ENCODE peak calls at places on chromosomes 6 and 20, in ten cellular contexts. One of them, this sample, is unnamed.

GRCh38 chr20:37920270-37920669 is 17.3 kb downstream of the VSTM2L start:
- DNase-seq in testis: no peak
- DNase-seq in hepatocyte: no peak
- DNase-seq in PC-3: no peak
- DNase-seq in body of pancreas: no peak
- DNase-seq in H9: no peak
- DNase-seq in heart right ventricle: no peak
- DNase-seq in nephron progenitor cell: no peak
- DNase-seq in MCF 10A: no peak
- DNase-seq in GM10248: no peak
- DNase-seq in this sample: peak

GRCh38 chr6:110781522-110782200 is 33.6 kb downstream of the CDK19 start:
- DNase-seq in heart right ventricle: no peak
- DNase-seq in body of pancreas: no peak
- DNase-seq in H9: no peak
- DNase-seq in GM10248: no peak
- DNase-seq in MCF 10A: no peak
- DNase-seq in testis: no peak
- DNase-seq in hepatocyte: no peak
- DNase-seq in nephron progenitor cell: no peak
- DNase-seq in PC-3: no peak
- DNase-seq in this sample: no peak

GRCh38 chr6:165178056-165178455 is 131.3 kb downstream of the C6orf118 start:
- DNase-seq in PC-3: peak
- DNase-seq in MCF 10A: peak
- DNase-seq in testis: no peak
- DNase-seq in H9: no peak
- DNase-seq in GM10248: no peak
- DNase-seq in hepatocyte: no peak
- DNase-seq in body of pancreas: no peak
- DNase-seq in nephron progenitor cell: no peak
- DNase-seq in heart right ventricle: no peak
- DNase-seq in this sample: no peak

GRCh38 chr6:152423216-152424103 is 213.7 kb downstream of the SYNE1 start:
- DNase-seq in nephron progenitor cell: no peak
- DNase-seq in MCF 10A: no peak
- DNase-seq in H9: no peak
- DNase-seq in body of pancreas: no peak
- DNase-seq in heart right ventricle: no peak
- DNase-seq in hepatocyte: no peak
- DNase-seq in testis: no peak
- DNase-seq in PC-3: no peak
- DNase-seq in GM10248: no peak
- DNase-seq in this sample: peak

GRCh38 chr6:24522090-24522820 is 27.5 kb downstream of the ALDH5A1 start:
- DNase-seq in heart right ventricle: no peak
- DNase-seq in body of pancreas: no peak
- DNase-seq in PC-3: no peak
- DNase-seq in H9: no peak
- DNase-seq in hepatocyte: no peak
- DNase-seq in MCF 10A: no peak
- DNase-seq in GM10248: peak
- DNase-seq in testis: no peak
- DNase-seq in nephron progenitor cell: peak
- DNase-seq in this sample: no peak

GRCh38 chr20:20564279-20564678 is 148.2 kb downstream of the RALGAPA2 start:
- DNase-seq in PC-3: no peak
- DNase-seq in hepatocyte: no peak
- DNase-seq in testis: no peak
- DNase-seq in GM10248: no peak
- DNase-seq in MCF 10A: no peak
- DNase-seq in heart right ventricle: no peak
- DNase-seq in body of pancreas: no peak
- DNase-seq in H9: no peak
- DNase-seq in nephron progenitor cell: no peak
- DNase-seq in this sample: no peak

GRCh38 chr6:53203483-53203882 is 54.8 kb upstream of the GCM1 start:
- DNase-seq in body of pancreas: no peak
- DNase-seq in MCF 10A: no peak
- DNase-seq in heart right ventricle: no peak
- DNase-seq in GM10248: no peak
- DNase-seq in nephron progenitor cell: no peak
- DNase-seq in H9: no peak
- DNase-seq in testis: no peak
- DNase-seq in PC-3: no peak
- DNase-seq in hepatocyte: no peak
- DNase-seq in this sample: no peak

GRCh38 chr6:686528-686927 is 6.4 kb downstream of the EXOC2 start:
- DNase-seq in GM10248: no peak
- DNase-seq in body of pancreas: no peak
- DNase-seq in MCF 10A: no peak
- DNase-seq in testis: no peak
- DNase-seq in H9: no peak
- DNase-seq in heart right ventricle: no peak
- DNase-seq in hepatocyte: peak
- DNase-seq in PC-3: no peak
- DNase-seq in nephron progenitor cell: no peak
- DNase-seq in this sample: peak

DNA sequence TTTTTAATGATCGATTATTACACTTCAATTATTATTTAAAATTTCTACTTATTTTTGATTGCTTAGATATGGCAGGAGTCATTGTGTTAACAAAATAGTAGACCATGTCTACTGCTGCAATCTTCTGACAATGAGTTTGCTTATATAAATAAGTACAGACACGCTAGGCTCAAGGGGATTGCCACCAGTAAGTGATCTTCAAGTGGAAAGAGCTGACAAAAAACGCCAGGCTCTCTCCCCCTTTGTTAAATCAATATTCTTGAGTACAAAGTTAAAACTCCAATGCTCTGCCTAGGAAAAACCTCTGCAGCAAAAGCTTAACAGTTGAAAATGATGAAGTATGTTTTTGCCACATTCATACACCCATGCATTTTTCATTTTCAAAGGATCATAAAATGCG is 738.1 kb downstream of the HDGFL1 start:
- DNase-seq in nephron progenitor cell: no peak
- DNase-seq in testis: no peak
- DNase-seq in MCF 10A: no peak
- DNase-seq in PC-3: no peak
- DNase-seq in H9: no peak
- DNase-seq in body of pancreas: no peak
- DNase-seq in GM10248: no peak
- DNase-seq in heart right ventricle: no peak
- DNase-seq in hepatocyte: no peak
- DNase-seq in this sample: no peak
- TF ChIP-seq CTCF in nephron progenitor cell: no peak
- TF ChIP-seq CTCF in testis: no peak
- TF ChIP-seq CTCF in MCF 10A: no peak
- TF ChIP-seq CTCF in PC-3: no peak
- TF ChIP-seq CTCF in H9: no peak
- TF ChIP-seq CTCF in body of pancreas: no peak
- TF ChIP-seq CTCF in GM10248: no peak
- TF ChIP-seq CTCF in heart right ventricle: no peak
- TF ChIP-seq CTCF in hepatocyte: no peak
- TF ChIP-seq CTCF in this sample: no peak

GRCh38 chr6:43246301-43247114 is 3.2 kb downstream of the TTBK1 start:
- DNase-seq in GM10248: peak
- DNase-seq in nephron progenitor cell: peak
- DNase-seq in PC-3: no peak
- DNase-seq in hepatocyte: peak
- DNase-seq in testis: no peak
- DNase-seq in MCF 10A: no peak
- DNase-seq in H9: peak
- DNase-seq in body of pancreas: peak
- DNase-seq in heart right ventricle: peak
- DNase-seq in this sample: no peak

GRCh38 chr6:43243649-43244321 is 504 bp downstream of the TTBK1 start:
- DNase-seq in MCF 10A: no peak
- DNase-seq in hepatocyte: no peak
- DNase-seq in testis: no peak
- DNase-seq in body of pancreas: no peak
- DNase-seq in nephron progenitor cell: no peak
- DNase-seq in GM10248: no peak
- DNase-seq in heart right ventricle: no peak
- DNase-seq in PC-3: no peak
- DNase-seq in H9: peak
- DNase-seq in this sample: no peak

GRCh38 chr6:43248791-43249190 is 5.5 kb downstream of the TTBK1 start:
- DNase-seq in PC-3: no peak
- DNase-seq in MCF 10A: no peak
- DNase-seq in nephron progenitor cell: no peak
- DNase-seq in hepatocyte: no peak
- DNase-seq in heart right ventricle: no peak
- DNase-seq in GM10248: no peak
- DNase-seq in testis: no peak
- DNase-seq in body of pancreas: no peak
- DNase-seq in H9: no peak
- DNase-seq in this sample: no peak

GRCh38 chr6:43248107-43248506 is 4.8 kb downstream of the TTBK1 start:
- DNase-seq in body of pancreas: no peak
- DNase-seq in MCF 10A: no peak
- DNase-seq in heart right ventricle: no peak
- DNase-seq in nephron progenitor cell: no peak
- DNase-seq in H9: no peak
- DNase-seq in PC-3: no peak
- DNase-seq in hepatocyte: no peak
- DNase-seq in GM10248: no peak
- DNase-seq in testis: no peak
- DNase-seq in this sample: no peak

GRCh38 chr6:43247115-43247999 is 4.1 kb downstream of the TTBK1 start:
- DNase-seq in nephron progenitor cell: peak
- DNase-seq in H9: peak
- DNase-seq in MCF 10A: peak
- DNase-seq in GM10248: peak
- DNase-seq in body of pancreas: peak
- DNase-seq in heart right ventricle: peak
- DNase-seq in testis: peak
- DNase-seq in hepatocyte: peak
- DNase-seq in PC-3: peak
- DNase-seq in this sample: peak
- TF ChIP-seq CTCF in nephron progenitor cell: no peak
- TF ChIP-seq CTCF in H9: no peak
- TF ChIP-seq CTCF in MCF 10A: no peak
- TF ChIP-seq CTCF in GM10248: no peak
- TF ChIP-seq CTCF in body of pancreas: peak
- TF ChIP-seq CTCF in heart right ventricle: no peak
- TF ChIP-seq CTCF in testis: no peak
- TF ChIP-seq CTCF in hepatocyte: no peak
- TF ChIP-seq CTCF in PC-3: no peak
- TF ChIP-seq CTCF in this sample: no peak

GRCh38 chr20:19025430-19026120 is 186.9 kb upstream of the SLC24A3 start:
- DNase-seq in hepatocyte: no peak
- DNase-seq in nephron progenitor cell: no peak
- DNase-seq in body of pancreas: no peak
- DNase-seq in H9: no peak
- DNase-seq in GM10248: no peak
- DNase-seq in MCF 10A: no peak
- DNase-seq in PC-3: no peak
- DNase-seq in heart right ventricle: no peak
- DNase-seq in testis: no peak
- DNase-seq in this sample: no peak

GRCh38 chr20:19026121-19026878 is 186.1 kb upstream of the SLC24A3 start:
- DNase-seq in nephron progenitor cell: no peak
- DNase-seq in testis: peak
- DNase-seq in GM10248: peak
- DNase-seq in PC-3: no peak
- DNase-seq in MCF 10A: no peak
- DNase-seq in hepatocyte: peak
- DNase-seq in body of pancreas: no peak
- DNase-seq in heart right ventricle: peak
- DNase-seq in H9: no peak
- DNase-seq in this sample: no peak

GRCh38 chr20:19024296-19025035 is 188.0 kb upstream of the SLC24A3 start:
- DNase-seq in testis: no peak
- DNase-seq in nephron progenitor cell: no peak
- DNase-seq in H9: no peak
- DNase-seq in heart right ventricle: no peak
- DNase-seq in body of pancreas: no peak
- DNase-seq in PC-3: no peak
- DNase-seq in GM10248: no peak
- DNase-seq in hepatocyte: peak
- DNase-seq in MCF 10A: no peak
- DNase-seq in this sample: no peak

GRCh38 chr20:19027971-19028370 is 184.5 kb upstream of the SLC24A3 start:
- DNase-seq in heart right ventricle: no peak
- DNase-seq in nephron progenitor cell: no peak
- DNase-seq in GM10248: no peak
- DNase-seq in testis: no peak
- DNase-seq in hepatocyte: no peak
- DNase-seq in H9: no peak
- DNase-seq in body of pancreas: no peak
- DNase-seq in PC-3: no peak
- DNase-seq in MCF 10A: no peak
- DNase-seq in this sample: no peak

DNA sequence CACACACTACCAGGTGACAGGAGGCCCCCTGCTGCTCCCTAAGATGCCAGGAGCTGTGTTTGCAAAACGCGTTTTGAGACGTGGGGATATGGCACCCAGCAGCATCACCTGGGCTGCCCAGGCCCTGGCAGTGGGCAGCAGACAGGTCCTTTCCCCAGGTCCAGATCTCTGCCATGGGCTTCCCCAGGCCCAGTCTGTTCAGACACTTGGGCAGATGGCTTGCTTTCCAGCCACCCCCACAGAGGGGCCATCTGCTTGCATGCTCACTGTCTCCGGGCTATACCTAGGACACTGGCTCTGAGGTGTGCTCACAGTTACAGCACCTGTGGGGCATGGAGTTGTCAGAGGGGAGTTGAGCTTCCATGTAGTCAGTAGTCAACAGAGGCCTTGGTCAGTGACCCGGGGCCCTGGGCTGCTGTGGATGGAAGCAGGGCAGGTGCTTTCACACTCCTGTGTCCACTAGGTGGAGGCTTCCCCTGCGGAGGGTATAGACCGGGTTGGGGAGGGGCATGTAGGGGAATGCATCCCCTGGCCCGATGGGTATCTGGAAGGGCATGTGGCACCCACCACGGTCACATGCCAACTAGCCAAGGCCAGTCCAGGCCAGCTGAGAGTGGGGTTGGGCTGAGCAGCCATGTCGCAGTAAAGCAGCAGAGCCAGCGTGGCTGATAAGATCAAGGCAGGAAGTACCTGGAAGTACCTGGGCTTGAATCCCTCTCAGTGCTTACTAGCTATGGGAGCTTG is 185.4 kb upstream of the SLC24A3 start:
- DNase-seq in H9: peak
- DNase-seq in PC-3: no peak
- DNase-seq in MCF 10A: no peak
- DNase-seq in heart right ventricle: no peak
- DNase-seq in body of pancreas: no peak
- DNase-seq in GM10248: no peak
- DNase-seq in testis: no peak
- DNase-seq in nephron progenitor cell: no peak
- DNase-seq in hepatocyte: no peak
- DNase-seq in this sample: no peak
- TF ChIP-seq CTCF in H9: peak
- TF ChIP-seq CTCF in PC-3: peak
- TF ChIP-seq CTCF in MCF 10A: no peak
- TF ChIP-seq CTCF in heart right ventricle: no peak
- TF ChIP-seq CTCF in body of pancreas: no peak
- TF ChIP-seq CTCF in GM10248: no peak
- TF ChIP-seq CTCF in testis: no peak
- TF ChIP-seq CTCF in nephron progenitor cell: no peak
- TF ChIP-seq CTCF in hepatocyte: no peak
- TF ChIP-seq CTCF in this sample: no peak

DNA sequence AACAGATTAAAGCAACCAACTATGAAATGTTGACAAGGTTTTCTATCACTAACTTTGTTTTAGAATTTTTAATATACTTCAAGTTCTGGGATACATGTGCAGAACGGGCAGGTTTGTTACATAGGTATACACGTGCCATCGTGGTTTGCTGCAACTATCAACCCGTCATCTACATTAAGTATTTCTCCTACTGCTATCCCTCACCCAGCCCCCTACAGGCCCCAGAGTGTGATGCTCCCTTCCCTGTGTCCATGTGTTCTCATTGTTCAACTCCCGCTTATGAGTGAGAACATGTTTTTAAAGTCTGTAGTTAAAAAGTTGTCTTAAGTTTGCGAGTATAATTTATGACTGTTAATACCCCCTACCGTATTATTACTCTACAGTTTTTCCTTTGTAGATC is 844.3 kb upstream of the MANEA start:
- DNase-seq in heart right ventricle: no peak
- DNase-seq in testis: no peak
- DNase-seq in H9: peak
- DNase-seq in nephron progenitor cell: no peak
- DNase-seq in PC-3: no peak
- DNase-seq in MCF 10A: no peak
- DNase-seq in body of pancreas: no peak
- DNase-seq in GM10248: no peak
- DNase-seq in hepatocyte: no peak
- DNase-seq in this sample: peak
- TF ChIP-seq CTCF in heart right ventricle: no peak
- TF ChIP-seq CTCF in testis: no peak
- TF ChIP-seq CTCF in H9: peak
- TF ChIP-seq CTCF in nephron progenitor cell: no peak
- TF ChIP-seq CTCF in PC-3: no peak
- TF ChIP-seq CTCF in MCF 10A: no peak
- TF ChIP-seq CTCF in body of pancreas: no peak
- TF ChIP-seq CTCF in GM10248: no peak
- TF ChIP-seq CTCF in hepatocyte: no peak
- TF ChIP-seq CTCF in this sample: peak

This sample was measured in A673.